ENCODE peak calls at places on chromosomes 12 and 14, in seven cellular contexts. One of them, this sample, is unnamed.

GRCh38 chr12:26767116-26767515 is 65.9 kb downstream of the ITPR2 start:
- DNase-seq in D341Med: no peak
- DNase-seq in activated naive CD4-positive, alpha-beta T cell: no peak
- DNase-seq in COR-L47: no peak
- DNase-seq in mesothelial cell of epicardium: no peak
- DNase-seq in fibroblast of lung: no peak
- DNase-seq in GM12891: no peak
- DNase-seq in this sample: no peak

GRCh38 chr12:95207407-95207806 is 9.9 kb downstream of the FGD6 start:
- DNase-seq in D341Med: no peak
- DNase-seq in activated naive CD4-positive, alpha-beta T cell: no peak
- DNase-seq in COR-L47: no peak
- DNase-seq in mesothelial cell of epicardium: no peak
- DNase-seq in fibroblast of lung: no peak
- DNase-seq in GM12891: no peak
- DNase-seq in this sample: no peak

GRCh38 chr12:63419119-63419518 is 249.2 kb downstream of the DPY19L2 start:
- DNase-seq in D341Med: no peak
- DNase-seq in activated naive CD4-positive, alpha-beta T cell: no peak
- DNase-seq in COR-L47: no peak
- DNase-seq in mesothelial cell of epicardium: no peak
- DNase-seq in fibroblast of lung: no peak
- DNase-seq in GM12891: no peak
- DNase-seq in this sample: no peak

GRCh38 chr12:113439606-113440030 is 17.4 kb downstream of the SDSL start:
- DNase-seq in D341Med: peak; percentile 81
- DNase-seq in activated naive CD4-positive, alpha-beta T cell: no peak
- DNase-seq in COR-L47: peak; percentile 48
- DNase-seq in mesothelial cell of epicardium: peak; percentile 69
- DNase-seq in fibroblast of lung: peak; percentile 35
- DNase-seq in GM12891: no peak
- DNase-seq in this sample: peak; percentile 71

GRCh38 chr14:74582910-74583581 is 29.0 kb downstream of the LTBP2 start:
- DNase-seq in D341Med: no peak
- DNase-seq in activated naive CD4-positive, alpha-beta T cell: no peak
- DNase-seq in COR-L47: no peak
- DNase-seq in mesothelial cell of epicardium: no peak
- DNase-seq in fibroblast of lung: peak; percentile 85
- DNase-seq in GM12891: no peak
- DNase-seq in this sample: no peak

GRCh38 chr12:77131977-77132490 is 66.7 kb upstream of the E2F7 start:
- DNase-seq in D341Med: no peak
- DNase-seq in activated naive CD4-positive, alpha-beta T cell: no peak
- DNase-seq in COR-L47: peak; percentile 19
- DNase-seq in mesothelial cell of epicardium: no peak
- DNase-seq in fibroblast of lung: no peak
- DNase-seq in GM12891: no peak
- DNase-seq in this sample: peak; percentile 3

GRCh38 chr12:79448816-79449215 is 241.9 kb downstream of the PAWR start:
- DNase-seq in D341Med: no peak
- DNase-seq in activated naive CD4-positive, alpha-beta T cell: no peak
- DNase-seq in COR-L47: no peak
- DNase-seq in mesothelial cell of epicardium: no peak
- DNase-seq in fibroblast of lung: no peak
- DNase-seq in GM12891: no peak
- DNase-seq in this sample: no peak

GRCh38 chr12:61043838-61044237 is 1216.4 kb upstream of the USP15 start:
- DNase-seq in D341Med: no peak
- DNase-seq in activated naive CD4-positive, alpha-beta T cell: no peak
- DNase-seq in COR-L47: no peak
- DNase-seq in mesothelial cell of epicardium: no peak
- DNase-seq in fibroblast of lung: no peak
- DNase-seq in GM12891: no peak
- DNase-seq in this sample: no peak

GRCh38 chr12:132923356-132923909 is 32.7 kb downstream of the ZNF605 start:
- DNase-seq in D341Med: no peak
- DNase-seq in activated naive CD4-positive, alpha-beta T cell: no peak
- DNase-seq in COR-L47: no peak
- DNase-seq in mesothelial cell of epicardium: no peak
- DNase-seq in fibroblast of lung: no peak
- DNase-seq in GM12891: no peak
- DNase-seq in this sample: no peak

GRCh38 chr12:87930033-87930432 is 99.2 kb downstream of the C12orf50 start:
- DNase-seq in D341Med: no peak
- DNase-seq in activated naive CD4-positive, alpha-beta T cell: no peak
- DNase-seq in COR-L47: no peak
- DNase-seq in mesothelial cell of epicardium: no peak
- DNase-seq in fibroblast of lung: peak; percentile 88
- DNase-seq in GM12891: no peak
- DNase-seq in this sample: peak; percentile 25

GRCh38 chr14:105581551-105582341 is 55.4 kb downstream of the TMEM121 start:
- DNase-seq in D341Med: peak; percentile 53
- DNase-seq in activated naive CD4-positive, alpha-beta T cell: no peak
- DNase-seq in COR-L47: no peak
- DNase-seq in mesothelial cell of epicardium: peak; percentile 17
- DNase-seq in fibroblast of lung: no peak
- DNase-seq in GM12891: no peak
- DNase-seq in this sample: no peak

GRCh38 chr14:37569729-37570128 is 25.3 kb downstream of the FOXA1 start:
- DNase-seq in D341Med: no peak
- DNase-seq in activated naive CD4-positive, alpha-beta T cell: no peak
- DNase-seq in COR-L47: no peak
- DNase-seq in mesothelial cell of epicardium: no peak
- DNase-seq in fibroblast of lung: no peak
- DNase-seq in GM12891: no peak
- DNase-seq in this sample: no peak

GRCh38 chr12:22856120-22856699 is 231.2 kb downstream of the ETNK1 start:
- DNase-seq in D341Med: peak; percentile 43
- DNase-seq in activated naive CD4-positive, alpha-beta T cell: no peak
- DNase-seq in COR-L47: no peak
- DNase-seq in mesothelial cell of epicardium: no peak
- DNase-seq in fibroblast of lung: peak; percentile 67
- DNase-seq in GM12891: no peak
- DNase-seq in this sample: peak; percentile 32

GRCh38 chr12:131647667-131648066 is 63.2 kb upstream of the SFSWAP start:
- DNase-seq in D341Med: no peak
- DNase-seq in activated naive CD4-positive, alpha-beta T cell: no peak
- DNase-seq in COR-L47: no peak
- DNase-seq in mesothelial cell of epicardium: no peak
- DNase-seq in fibroblast of lung: no peak
- DNase-seq in GM12891: no peak
- DNase-seq in this sample: no peak

GRCh38 chr12:70196732-70197361 is 46.4 kb upstream of the CNOT2 start:
- DNase-seq in D341Med: peak; percentile 26
- DNase-seq in activated naive CD4-positive, alpha-beta T cell: no peak
- DNase-seq in COR-L47: no peak
- DNase-seq in mesothelial cell of epicardium: no peak
- DNase-seq in fibroblast of lung: peak; percentile 52
- DNase-seq in GM12891: no peak
- DNase-seq in this sample: peak; percentile 85